ENCODE peak calls at places on chromosome 2, in nine cellular contexts. Z is GM10248; K is vagina; Q is Calu3; S is ecto neural progenitor cell; F is activated T-helper 1 cell treated with anti-CD3 and anti-CD28 coated beads, Interleukin-2, amount 50 U/mL, for 16 hours; P is stimulated activated CD4-positive, alpha-beta T cell treated with anti-CD3 and anti-CD28 coated beads, Interleukin-15, amount 100 ng/mL, for 48 hours; A is heart right ventricle; U is ovary. J is an unnamed sample.

GRCh38 chr2:205656426-205656795 is 25.9 kb upstream of the NRP2 start:
- DNase-seq in U (no peak), F (no peak), K (no peak), S (no peak), P (no peak), Q (no peak), Z (no peak), A (no peak), J (no peak)

GRCh38 chr2:232420463-232421188 is 14.0 kb downstream of the ALPG start:
- DNase-seq in Z (no peak), U (no peak), A (no peak), P (no peak), Q (peak; percentile 61), K (no peak), S (peak; percentile 72), F (no peak), J (no peak)

GRCh38 chr2:133120310-133120709 is 448.0 kb downstream of the NCKAP5 start:
- DNase-seq in S (no peak), P (no peak), U (no peak), Z (no peak), A (no peak), Q (no peak), F (no peak), K (no peak), J (no peak)

GRCh38 chr2:215847718-215848117 is 165.6 kb downstream of the MREG start:
- DNase-seq in S (no peak), U (no peak), K (no peak), P (no peak), A (no peak), Q (no peak), Z (no peak), F (no peak), J (no peak)

GRCh38 chr2:13227543-13227942 is 510.8 kb downstream of the TRIB2 start:
- DNase-seq in F (no peak), S (no peak), P (no peak), K (no peak), A (no peak), U (no peak), Q (no peak), Z (no peak), J (no peak)

GRCh38 chr2:126843046-126843445 is 55.6 kb upstream of the TEX51 start:
- DNase-seq in P (no peak), K (peak; percentile 12), S (peak; percentile 6), A (no peak), F (no peak), Z (no peak), U (no peak), Q (no peak), J (no peak)

GRCh38 chr2:186130678-186131511 is 355.2 kb upstream of the ZC3H15 start:
- DNase-seq in Z (no peak), F (no peak), P (no peak), Q (no peak), U (no peak), K (no peak), A (no peak), S (no peak), J (no peak)

GRCh38 chr2:74548919-74549684 is 4.6 kb downstream of the LOXL3 start:
- DNase-seq in Q (peak; percentile 76), U (peak; percentile 68), P (no peak), A (peak; percentile 80), S (peak; percentile 75), Z (peak; percentile 81), F (no peak), K (no peak), J (peak; percentile 79)

GRCh38 chr2:6237261-6237660 is 545.1 kb downstream of the SOX11 start:
- DNase-seq in F (no peak), Z (no peak), P (no peak), A (no peak), K (no peak), U (no peak), S (no peak), Q (no peak), J (no peak)

GRCh38 chr2:215713393-215713792 is 277.5 kb upstream of the FN1 start:
- DNase-seq in Z (no peak), P (no peak), S (no peak), F (no peak), K (no peak), Q (no peak), U (no peak), A (no peak), J (no peak)

GRCh38 chr2:84862006-84862405 is 18.9 kb downstream of the TRABD2A start:
- DNase-seq in S (no peak), F (no peak), A (no peak), Z (no peak), U (no peak), K (no peak), P (no peak), Q (no peak), J (no peak)

GRCh38 chr2:202140522-202141292 is 67.7 kb downstream of the KIAA2012 start:
- DNase-seq in K (no peak), S (no peak), A (no peak), Q (no peak), F (no peak), P (no peak), U (no peak), Z (no peak), J (no peak)

GRCh38 chr2:197464180-197464579 is 10.8 kb downstream of the COQ10B start:
- DNase-seq in Z (no peak), S (no peak), A (no peak), Q (no peak), U (no peak), K (no peak), F (no peak), P (no peak), J (no peak)

GRCh38 chr2:227388537-227389011 is 825 bp upstream of the SCYGR1 start:
- DNase-seq in F (no peak), K (no peak), S (no peak), A (no peak), U (no peak), Q (no peak), P (no peak), Z (no peak), J (no peak)

GRCh38 chr2:6602471-6602870 is 263.2 kb downstream of the CMPK2 start:
- DNase-seq in A (no peak), Q (no peak), P (no peak), F (no peak), S (no peak), K (no peak), Z (no peak), U (no peak), J (no peak)

GRCh38 chr2:112877423-112877822 is 33.5 kb upstream of the IL37 start:
- DNase-seq in K (no peak), Z (no peak), P (no peak), A (no peak), F (no peak), S (no peak), Q (no peak), U (no peak), J (no peak)

GRCh38 chr2:172996387-172996961 is 79.2 kb upstream of the MAP3K20 start:
- DNase-seq in F (no peak), A (no peak), Z (no peak), Q (no peak), P (no peak), K (no peak), S (no peak), U (no peak), J (no peak)

GRCh38 chr2:226677080-226677479 is 122.5 kb downstream of the IRS1 start:
- DNase-seq in Q (no peak), K (no peak), A (no peak), P (no peak), Z (no peak), F (no peak), S (no peak), U (no peak), J (no peak)

GRCh38 chr2:240513544-240514287 is 44.1 kb downstream of the ANKMY1 start:
- DNase-seq in Q (peak; percentile 90), U (peak; percentile 56), Z (peak; percentile 94), F (peak; percentile 71), A (peak; percentile 81), P (peak; percentile 78), K (peak; percentile 93), S (peak; percentile 83), J (peak; percentile 82)

GRCh38 chr2:44200759-44201158 is 32.1 kb downstream of the PPM1B start:
- DNase-seq in A (no peak), S (no peak), Z (no peak), P (no peak), K (no peak), U (no peak), F (no peak), Q (no peak), J (no peak)

GRCh38 chr2:32058130-32058529 is 5.2 kb upstream of the SPAST start:
- DNase-seq in S (no peak), U (no peak), A (no peak), Z (no peak), K (no peak), Q (no peak), P (no peak), F (no peak), J (no peak)